ENCODE peak calls at places on chromosomes 16 and 17, in eight cellular contexts. X, E, O, K, A, U, P and S are unnamed samples.

GRCh38 chr16:14302399-14303181 is 231.5 kb downstream of the MRTFB start:
- DNase-seq in X (no peak), E (no peak), O (no peak), K (peak), A (no peak), U (no peak), P (no peak), S (no peak)

GRCh38 chr16:83138976-83139690 is 512.4 kb downstream of the CDH13 start:
- DNase-seq in X (no peak), E (no peak), O (no peak), K (no peak), A (no peak), U (no peak), P (no peak), S (no peak)

GRCh38 chr16:50398336-50398735 is 29.5 kb upstream of the BRD7 start:
- DNase-seq in X (no peak), E (no peak), O (no peak), K (no peak), A (no peak), U (no peak), P (no peak), S (no peak)

GRCh38 chr17:55683554-55684315 is 38.9 kb downstream of the TMEM100 start:
- DNase-seq in X (no peak), E (no peak), O (no peak), K (no peak), A (no peak), U (no peak), P (no peak), S (no peak)

GRCh38 chr16:26770547-26770946 is 296.2 kb upstream of the C16orf82 start:
- DNase-seq in X (no peak), E (no peak), O (no peak), K (no peak), A (no peak), U (no peak), P (no peak), S (no peak)

GRCh38 chr17:1661045-1661444 is 11.4 kb upstream of the RILP start:
- DNase-seq in X (no peak), E (no peak), O (no peak), K (no peak), A (no peak), U (no peak), P (no peak), S (no peak)

GRCh38 chr16:17277981-17278381 is 192.8 kb downstream of the XYLT1 start:
- DNase-seq in X (no peak), E (no peak), O (peak), K (peak), A (no peak), U (no peak), P (peak), S (no peak)

GRCh38 chr17:30942311-30943079 is 20.8 kb downstream of the ADAP2 start:
- DNase-seq in X (no peak), E (no peak), O (no peak), K (no peak), A (no peak), U (no peak), P (no peak), S (no peak)

GRCh38 chr17:76672270-76672851 is 28.8 kb upstream of the ST6GALNAC1 start:
- DNase-seq in X (peak), E (no peak), O (no peak), K (no peak), A (no peak), U (no peak), P (no peak), S (no peak)

GRCh38 chr16:73483934-73484712 is 436.2 kb upstream of the ZFHX3 start:
- DNase-seq in X (no peak), E (no peak), O (no peak), K (peak), A (no peak), U (no peak), P (no peak), S (no peak)

GRCh38 chr17:49915670-49916069 is 53.3 kb upstream of the DLX4 start:
- DNase-seq in X (no peak), E (no peak), O (no peak), K (peak), A (no peak), U (no peak), P (no peak), S (no peak)

GRCh38 chr17:49566668-49567071 is 9.0 kb upstream of the NXPH3 start:
- DNase-seq in X (no peak), E (no peak), O (no peak), K (no peak), A (no peak), U (no peak), P (no peak), S (no peak)

GRCh38 chr17:81067331-81067730 is 32.4 kb downstream of the BAIAP2 start:
- DNase-seq in X (no peak), E (no peak), O (no peak), K (no peak), A (no peak), U (no peak), P (no peak), S (no peak)

GRCh38 chr17:73638556-73638955 is 5.7 kb downstream of the SDK2 start:
- DNase-seq in X (no peak), E (no peak), O (no peak), K (no peak), A (no peak), U (no peak), P (no peak), S (no peak)

GRCh38 chr17:47266782-47267181 is 13.2 kb downstream of the ITGB3 start:
- DNase-seq in X (no peak), E (no peak), O (peak), K (no peak), A (no peak), U (no peak), P (peak), S (no peak)

GRCh38 chr17:11744696-11745095 is 146.4 kb downstream of the DNAH9 start:
- DNase-seq in X (no peak), E (no peak), O (no peak), K (no peak), A (no peak), U (no peak), P (no peak), S (no peak)

GRCh38 chr16:2919511-2920255 is 8.0 kb downstream of the FLYWCH1 start:
- DNase-seq in X (no peak), E (peak), O (peak), K (peak), A (no peak), U (no peak), P (peak), S (peak)

GRCh38 chr16:68166264-68166663 is 69.7 kb downstream of the ESRP2 start:
- DNase-seq in X (no peak), E (no peak), O (no peak), K (no peak), A (no peak), U (no peak), P (no peak), S (no peak)